ENCODE peak calls at places on chromosomes 1 and 21, in ten cellular contexts. One of them, this sample, is unnamed.

GRCh38 chr21:36388835-36389234 is 3.6 kb downstream of the CHAF1B start:
- DNase-seq in HCT116: no peak
- DNase-seq in pancreas: peak; percentile 38
- DNase-seq in fibroblast of lung: peak; percentile 75
- DNase-seq in astrocyte of the spinal cord: peak; percentile 49
- DNase-seq in sigmoid colon: no peak
- DNase-seq in fibroblast of the aortic adventitia: peak; percentile 28
- DNase-seq in AG09309: no peak
- DNase-seq in RWPE2: no peak
- DNase-seq in fibroblast of mammary gland: no peak
- DNase-seq in this sample: peak; percentile 53

GRCh38 chr1:204216236-204216635 is 2.4 kb upstream of the GOLT1A start:
- DNase-seq in RWPE2: no peak
- DNase-seq in pancreas: no peak
- DNase-seq in astrocyte of the spinal cord: no peak
- DNase-seq in fibroblast of the aortic adventitia: no peak
- DNase-seq in fibroblast of mammary gland: no peak
- DNase-seq in sigmoid colon: no peak
- DNase-seq in AG09309: no peak
- DNase-seq in HCT116: no peak
- DNase-seq in fibroblast of lung: no peak
- DNase-seq in this sample: no peak

GRCh38 chr1:47926461-47926999 is 70.7 kb downstream of the TRABD2B start:
- DNase-seq in fibroblast of mammary gland: no peak
- DNase-seq in fibroblast of the aortic adventitia: no peak
- DNase-seq in fibroblast of lung: no peak
- DNase-seq in astrocyte of the spinal cord: no peak
- DNase-seq in pancreas: no peak
- DNase-seq in AG09309: no peak
- DNase-seq in RWPE2: no peak
- DNase-seq in sigmoid colon: no peak
- DNase-seq in HCT116: no peak
- DNase-seq in this sample: no peak

GRCh38 chr1:114551400-114551799 is 30.0 kb downstream of the BCAS2 start:
- DNase-seq in fibroblast of lung: no peak
- DNase-seq in astrocyte of the spinal cord: no peak
- DNase-seq in HCT116: no peak
- DNase-seq in fibroblast of mammary gland: no peak
- DNase-seq in pancreas: no peak
- DNase-seq in RWPE2: no peak
- DNase-seq in AG09309: no peak
- DNase-seq in sigmoid colon: no peak
- DNase-seq in fibroblast of the aortic adventitia: no peak
- DNase-seq in this sample: peak; percentile 20

GRCh38 chr1:198064181-198064580 is 92.6 kb upstream of the NEK7 start:
- DNase-seq in sigmoid colon: no peak
- DNase-seq in fibroblast of mammary gland: no peak
- DNase-seq in AG09309: peak; percentile 11
- DNase-seq in fibroblast of the aortic adventitia: no peak
- DNase-seq in pancreas: no peak
- DNase-seq in astrocyte of the spinal cord: no peak
- DNase-seq in fibroblast of lung: no peak
- DNase-seq in RWPE2: no peak
- DNase-seq in HCT116: no peak
- DNase-seq in this sample: no peak

GRCh38 chr21:26070822-26071425 is 99.6 kb downstream of the APP start:
- DNase-seq in AG09309: peak; percentile 16
- DNase-seq in astrocyte of the spinal cord: peak; percentile 64
- DNase-seq in fibroblast of lung: peak; percentile 55
- DNase-seq in pancreas: no peak
- DNase-seq in HCT116: no peak
- DNase-seq in sigmoid colon: peak; percentile 81
- DNase-seq in fibroblast of the aortic adventitia: peak; percentile 62
- DNase-seq in RWPE2: no peak
- DNase-seq in fibroblast of mammary gland: peak; percentile 78
- DNase-seq in this sample: peak; percentile 90

GRCh38 chr1:227447531-227447990 is 115.8 kb upstream of the ZNF678 start:
- DNase-seq in fibroblast of mammary gland: no peak
- DNase-seq in astrocyte of the spinal cord: no peak
- DNase-seq in fibroblast of the aortic adventitia: peak; percentile 29
- DNase-seq in HCT116: no peak
- DNase-seq in sigmoid colon: no peak
- DNase-seq in AG09309: peak; percentile 5
- DNase-seq in pancreas: peak; percentile 52
- DNase-seq in fibroblast of lung: peak; percentile 19
- DNase-seq in RWPE2: no peak
- DNase-seq in this sample: no peak

GRCh38 chr1:1425753-1426495 is 4.8 kb upstream of the ANKRD65 start:
- DNase-seq in sigmoid colon: no peak
- DNase-seq in fibroblast of the aortic adventitia: no peak
- DNase-seq in AG09309: no peak
- DNase-seq in RWPE2: peak; percentile 67
- DNase-seq in fibroblast of mammary gland: no peak
- DNase-seq in fibroblast of lung: no peak
- DNase-seq in astrocyte of the spinal cord: no peak
- DNase-seq in HCT116: no peak
- DNase-seq in pancreas: peak; percentile 25
- DNase-seq in this sample: no peak

GRCh38 chr1:87337606-87338005 is 8.9 kb downstream of the LMO4 start:
- DNase-seq in AG09309: no peak
- DNase-seq in pancreas: no peak
- DNase-seq in sigmoid colon: no peak
- DNase-seq in fibroblast of mammary gland: no peak
- DNase-seq in astrocyte of the spinal cord: no peak
- DNase-seq in HCT116: no peak
- DNase-seq in fibroblast of the aortic adventitia: no peak
- DNase-seq in fibroblast of lung: no peak
- DNase-seq in RWPE2: no peak
- DNase-seq in this sample: no peak

GRCh38 chr1:87334351-87335174 is 5.9 kb downstream of the LMO4 start:
- DNase-seq in sigmoid colon: peak; percentile 67
- DNase-seq in HCT116: no peak
- DNase-seq in pancreas: peak; percentile 29
- DNase-seq in fibroblast of mammary gland: peak; percentile 61
- DNase-seq in astrocyte of the spinal cord: peak; percentile 26
- DNase-seq in fibroblast of lung: peak; percentile 39
- DNase-seq in fibroblast of the aortic adventitia: peak; percentile 26
- DNase-seq in RWPE2: no peak
- DNase-seq in AG09309: no peak
- DNase-seq in this sample: peak; percentile 14

GRCh38 chr1:87335175-87335992 is 6.7 kb downstream of the LMO4 start:
- DNase-seq in pancreas: peak; percentile 68
- DNase-seq in fibroblast of the aortic adventitia: peak; percentile 14
- DNase-seq in fibroblast of mammary gland: no peak
- DNase-seq in fibroblast of lung: peak; percentile 58
- DNase-seq in HCT116: no peak
- DNase-seq in sigmoid colon: peak; percentile 81
- DNase-seq in astrocyte of the spinal cord: peak; percentile 30
- DNase-seq in AG09309: no peak
- DNase-seq in RWPE2: peak; percentile 56
- DNase-seq in this sample: peak; percentile 21

GRCh38 chr1:87333692-87334347 is 5.1 kb downstream of the LMO4 start:
- DNase-seq in pancreas: no peak
- DNase-seq in sigmoid colon: no peak
- DNase-seq in astrocyte of the spinal cord: no peak
- DNase-seq in fibroblast of the aortic adventitia: peak; percentile 42
- DNase-seq in fibroblast of mammary gland: no peak
- DNase-seq in RWPE2: no peak
- DNase-seq in HCT116: no peak
- DNase-seq in AG09309: no peak
- DNase-seq in fibroblast of lung: peak; percentile 56
- DNase-seq in this sample: no peak

GRCh38 chr1:87336623-87337067 is 8.0 kb downstream of the LMO4 start:
- DNase-seq in sigmoid colon: no peak
- DNase-seq in fibroblast of mammary gland: no peak
- DNase-seq in RWPE2: no peak
- DNase-seq in fibroblast of the aortic adventitia: peak; percentile 16
- DNase-seq in HCT116: no peak
- DNase-seq in astrocyte of the spinal cord: no peak
- DNase-seq in fibroblast of lung: no peak
- DNase-seq in AG09309: no peak
- DNase-seq in pancreas: no peak
- DNase-seq in this sample: no peak
- H3K4me3 ChIP-seq in sigmoid colon: no peak overlapping the region
- H3K4me3 ChIP-seq in fibroblast of mammary gland: peak overlapping the region; percentile 27
- H3K4me3 ChIP-seq in RWPE2: no peak overlapping the region
- H3K4me3 ChIP-seq in fibroblast of the aortic adventitia: peak overlapping the region; percentile 70
- H3K4me3 ChIP-seq in HCT116: no peak overlapping the region
- H3K4me3 ChIP-seq in astrocyte of the spinal cord: no peak overlapping the region
- H3K4me3 ChIP-seq in fibroblast of lung: peak overlapping the region; percentile 62
- H3K4me3 ChIP-seq in AG09309: no peak overlapping the region
- H3K4me3 ChIP-seq in pancreas: no peak overlapping the region
- H3K4me3 ChIP-seq in this sample: no peak overlapping the region

DNA sequence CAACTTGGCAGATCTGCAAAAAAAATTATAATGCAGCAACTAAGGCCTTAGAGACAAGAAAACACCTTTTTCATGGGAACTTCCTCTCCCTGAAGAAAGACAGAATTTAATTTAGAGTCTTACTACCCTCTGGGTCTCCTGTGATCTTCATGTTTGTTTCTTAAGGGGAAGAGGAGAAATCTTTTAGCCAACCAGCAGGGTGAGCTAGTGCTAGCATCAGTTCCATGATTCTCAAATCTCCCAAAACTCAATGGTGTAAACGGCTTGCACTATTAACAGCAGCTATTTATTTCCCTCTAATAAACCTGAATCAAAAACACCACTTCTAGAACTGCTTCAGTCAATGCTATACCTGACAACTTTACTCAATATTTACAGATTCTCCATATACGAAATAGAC is 3.8 kb downstream of the ZNF644 start:
- DNase-seq in fibroblast of the aortic adventitia: peak; percentile 32
- DNase-seq in AG09309: no peak
- DNase-seq in fibroblast of mammary gland: peak; percentile 38
- DNase-seq in astrocyte of the spinal cord: no peak
- DNase-seq in sigmoid colon: no peak
- DNase-seq in HCT116: no peak
- DNase-seq in fibroblast of lung: no peak
- DNase-seq in pancreas: no peak
- DNase-seq in RWPE2: no peak
- DNase-seq in this sample: peak; percentile 58
- TF ChIP-seq CTCF in fibroblast of the aortic adventitia: peak; percentile 50
- TF ChIP-seq CTCF in AG09309: peak; percentile 29
- TF ChIP-seq CTCF in fibroblast of mammary gland: peak; percentile 46
- TF ChIP-seq CTCF in astrocyte of the spinal cord: peak; percentile 23
- TF ChIP-seq CTCF in sigmoid colon: peak; percentile 11
- TF ChIP-seq CTCF in HCT116: peak; percentile 40
- TF ChIP-seq CTCF in fibroblast of lung: peak; percentile 46
- TF ChIP-seq CTCF in pancreas: no peak
- TF ChIP-seq CTCF in RWPE2: peak; percentile 15
- TF ChIP-seq CTCF in this sample: peak; percentile 58

DNA sequence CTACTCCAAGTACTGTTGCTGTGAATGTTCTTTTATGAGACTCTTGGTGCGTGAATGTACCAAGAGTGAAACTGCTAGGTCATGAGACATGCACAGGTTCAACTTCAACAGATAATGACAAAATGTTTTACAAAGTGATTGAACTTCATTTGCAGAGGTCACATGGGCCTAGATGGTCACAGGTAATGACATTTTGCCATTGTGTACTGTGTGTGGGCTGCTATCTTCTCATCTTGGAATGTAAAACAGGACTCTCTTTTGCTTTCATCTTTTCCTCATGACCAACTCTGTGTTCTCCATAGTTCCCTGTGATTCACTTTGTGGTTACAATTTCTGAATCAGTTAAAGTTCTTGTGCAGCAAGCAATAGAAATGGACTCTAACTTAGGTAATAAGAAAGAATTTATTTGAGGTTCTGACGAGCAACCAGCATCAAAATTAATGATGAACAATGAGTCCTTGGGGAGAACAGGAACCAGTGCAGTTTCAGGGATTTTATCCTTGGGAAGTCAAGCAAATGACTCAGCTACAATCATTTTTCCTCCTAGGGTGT is 16.2 kb upstream of the TSNAX start:
- DNase-seq in fibroblast of mammary gland: peak; percentile 97
- DNase-seq in fibroblast of the aortic adventitia: peak; percentile 91
- DNase-seq in sigmoid colon: no peak
- DNase-seq in AG09309: peak; percentile 65
- DNase-seq in pancreas: no peak
- DNase-seq in HCT116: peak; percentile 84
- DNase-seq in fibroblast of lung: peak; percentile 89
- DNase-seq in RWPE2: no peak
- DNase-seq in astrocyte of the spinal cord: peak; percentile 69
- DNase-seq in this sample: peak; percentile 55
- H3K4me3 ChIP-seq in fibroblast of mammary gland: no peak overlapping the region
- H3K4me3 ChIP-seq in fibroblast of the aortic adventitia: no peak overlapping the region
- H3K4me3 ChIP-seq in sigmoid colon: no peak overlapping the region
- H3K4me3 ChIP-seq in AG09309: no peak overlapping the region
- H3K4me3 ChIP-seq in pancreas: no peak overlapping the region
- H3K4me3 ChIP-seq in HCT116: peak overlapping the region; percentile 5
- H3K4me3 ChIP-seq in fibroblast of lung: no peak overlapping the region
- H3K4me3 ChIP-seq in RWPE2: no peak overlapping the region
- H3K4me3 ChIP-seq in astrocyte of the spinal cord: no peak overlapping the region
- H3K4me3 ChIP-seq in this sample: no peak overlapping the region

GRCh38 chr1:205600085-205600484 is 31.7 kb downstream of the ELK4 start:
- DNase-seq in RWPE2: no peak
- DNase-seq in AG09309: no peak
- DNase-seq in fibroblast of the aortic adventitia: peak; percentile 61
- DNase-seq in fibroblast of mammary gland: peak; percentile 76
- DNase-seq in astrocyte of the spinal cord: peak; percentile 76
- DNase-seq in HCT116: no peak
- DNase-seq in fibroblast of lung: peak; percentile 81
- DNase-seq in pancreas: no peak
- DNase-seq in sigmoid colon: no peak
- DNase-seq in this sample: peak; percentile 78

GRCh38 chr1:205604825-205605544 is 26.8 kb downstream of the ELK4 start:
- DNase-seq in astrocyte of the spinal cord: no peak
- DNase-seq in RWPE2: no peak
- DNase-seq in sigmoid colon: peak; percentile 28
- DNase-seq in pancreas: no peak
- DNase-seq in HCT116: no peak
- DNase-seq in fibroblast of lung: no peak
- DNase-seq in fibroblast of the aortic adventitia: no peak
- DNase-seq in AG09309: no peak
- DNase-seq in fibroblast of mammary gland: peak; percentile 21
- DNase-seq in this sample: peak; percentile 29

GRCh38 chr1:205602118-205602517 is 29.7 kb downstream of the ELK4 start:
- DNase-seq in sigmoid colon: no peak
- DNase-seq in fibroblast of mammary gland: no peak
- DNase-seq in pancreas: no peak
- DNase-seq in astrocyte of the spinal cord: no peak
- DNase-seq in fibroblast of lung: no peak
- DNase-seq in AG09309: no peak
- DNase-seq in RWPE2: no peak
- DNase-seq in fibroblast of the aortic adventitia: no peak
- DNase-seq in HCT116: no peak
- DNase-seq in this sample: no peak

GRCh38 chr1:205601209-205601608 is 30.6 kb downstream of the ELK4 start:
- DNase-seq in pancreas: no peak
- DNase-seq in astrocyte of the spinal cord: no peak
- DNase-seq in HCT116: no peak
- DNase-seq in fibroblast of mammary gland: no peak
- DNase-seq in fibroblast of the aortic adventitia: no peak
- DNase-seq in RWPE2: no peak
- DNase-seq in sigmoid colon: no peak
- DNase-seq in fibroblast of lung: no peak
- DNase-seq in AG09309: no peak
- DNase-seq in this sample: no peak

DNA sequence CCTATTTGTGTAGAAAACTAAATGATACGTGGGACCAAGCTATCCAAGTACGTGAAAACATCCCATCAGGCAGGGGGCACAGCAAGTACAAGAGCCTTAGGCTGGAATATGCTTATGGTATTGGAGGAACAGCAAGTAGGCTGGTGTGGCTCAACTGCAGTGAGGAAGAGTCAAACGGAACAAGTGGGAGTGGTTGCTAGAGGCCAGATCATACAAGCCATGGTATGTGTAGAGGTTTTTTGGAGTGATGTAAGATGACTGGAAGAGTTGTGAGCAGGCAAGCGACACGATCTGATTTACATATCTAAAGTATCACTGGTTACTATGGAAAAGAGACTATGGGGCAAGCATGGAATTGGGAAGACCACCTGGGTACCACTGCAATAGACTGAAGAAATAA is 27.8 kb downstream of the ELK4 start:
- DNase-seq in fibroblast of the aortic adventitia: no peak
- DNase-seq in sigmoid colon: no peak
- DNase-seq in fibroblast of mammary gland: no peak
- DNase-seq in pancreas: no peak
- DNase-seq in AG09309: no peak
- DNase-seq in astrocyte of the spinal cord: no peak
- DNase-seq in RWPE2: no peak
- DNase-seq in HCT116: no peak
- DNase-seq in fibroblast of lung: no peak
- DNase-seq in this sample: no peak
- TF ChIP-seq CTCF in fibroblast of the aortic adventitia: no peak
- TF ChIP-seq CTCF in sigmoid colon: no peak
- TF ChIP-seq CTCF in fibroblast of mammary gland: no peak
- TF ChIP-seq CTCF in pancreas: no peak
- TF ChIP-seq CTCF in AG09309: no peak
- TF ChIP-seq CTCF in astrocyte of the spinal cord: no peak
- TF ChIP-seq CTCF in RWPE2: no peak
- TF ChIP-seq CTCF in HCT116: no peak
- TF ChIP-seq CTCF in fibroblast of lung: no peak
- TF ChIP-seq CTCF in this sample: no peak

This sample was measured in choroid plexus epithelial cell.